ENCODE peak calls at places on chromosome 15, in eight cellular contexts. One of them, this sample, is unnamed.

GRCh38 chr15:67927501-67928156 is 87.8 kb upstream of the RNU6-1 start:
- DNase-seq in uterus: peak; percentile 76
- DNase-seq in breast epithelium: no peak
- DNase-seq in adrenal gland: peak; percentile 60
- DNase-seq in H54: peak; percentile 35
- DNase-seq in body of pancreas: peak; percentile 85
- DNase-seq in HCT116: no peak
- DNase-seq in ovary: peak; percentile 87
- DNase-seq in this sample: no peak

GRCh38 chr15:94346272-94346671 is 114.9 kb downstream of the MCTP2 start:
- DNase-seq in H54: no peak
- DNase-seq in ovary: no peak
- DNase-seq in breast epithelium: no peak
- DNase-seq in body of pancreas: no peak
- DNase-seq in uterus: no peak
- DNase-seq in adrenal gland: no peak
- DNase-seq in HCT116: no peak
- DNase-seq in this sample: no peak

GRCh38 chr15:51775967-51776816 is 24.8 kb downstream of the TMOD2 start:
- DNase-seq in body of pancreas: peak; percentile 62
- DNase-seq in breast epithelium: no peak
- DNase-seq in HCT116: peak; percentile 41
- DNase-seq in H54: no peak
- DNase-seq in adrenal gland: peak; percentile 48
- DNase-seq in ovary: peak; percentile 38
- DNase-seq in uterus: peak; percentile 54
- DNase-seq in this sample: peak; percentile 74

GRCh38 chr15:87777054-87777498 is 479.5 kb downstream of the NTRK3 start:
- DNase-seq in breast epithelium: no peak
- DNase-seq in HCT116: no peak
- DNase-seq in body of pancreas: peak; percentile 11
- DNase-seq in uterus: no peak
- DNase-seq in H54: peak; percentile 20
- DNase-seq in ovary: no peak
- DNase-seq in adrenal gland: peak; percentile 21
- DNase-seq in this sample: no peak

GRCh38 chr15:97319316-97319715 is 641.2 kb upstream of the ARRDC4 start:
- DNase-seq in breast epithelium: no peak
- DNase-seq in HCT116: no peak
- DNase-seq in adrenal gland: no peak
- DNase-seq in uterus: no peak
- DNase-seq in ovary: no peak
- DNase-seq in H54: no peak
- DNase-seq in body of pancreas: no peak
- DNase-seq in this sample: no peak

GRCh38 chr15:89132611-89133242 is 44.5 kb downstream of the ABHD2 start:
- DNase-seq in H54: no peak
- DNase-seq in uterus: peak; percentile 50
- DNase-seq in ovary: no peak
- DNase-seq in body of pancreas: no peak
- DNase-seq in HCT116: no peak
- DNase-seq in breast epithelium: no peak
- DNase-seq in adrenal gland: peak; percentile 59
- DNase-seq in this sample: no peak

GRCh38 chr15:64060716-64061115 is 14.4 kb upstream of the DAPK2 start:
- DNase-seq in ovary: no peak
- DNase-seq in HCT116: no peak
- DNase-seq in body of pancreas: no peak
- DNase-seq in adrenal gland: no peak
- DNase-seq in uterus: no peak
- DNase-seq in H54: no peak
- DNase-seq in breast epithelium: no peak
- DNase-seq in this sample: no peak

GRCh38 chr15:90871097-90871715 is 2.8 kb downstream of the FURIN start:
- DNase-seq in breast epithelium: no peak
- DNase-seq in uterus: peak; percentile 31
- DNase-seq in body of pancreas: peak; percentile 56
- DNase-seq in adrenal gland: no peak
- DNase-seq in H54: no peak
- DNase-seq in ovary: peak; percentile 68
- DNase-seq in HCT116: no peak
- DNase-seq in this sample: peak; percentile 69

GRCh38 chr15:96088592-96088991 is 241.9 kb upstream of the NR2F2 start:
- DNase-seq in body of pancreas: no peak
- DNase-seq in H54: no peak
- DNase-seq in ovary: no peak
- DNase-seq in breast epithelium: no peak
- DNase-seq in uterus: no peak
- DNase-seq in adrenal gland: no peak
- DNase-seq in HCT116: no peak
- DNase-seq in this sample: no peak

GRCh38 chr15:80778964-80779657 is at the start of gene CEMIP:
- DNase-seq in adrenal gland: peak; percentile 74
- DNase-seq in body of pancreas: peak; percentile 80
- DNase-seq in HCT116: peak; percentile 33
- DNase-seq in breast epithelium: peak; percentile 65
- DNase-seq in ovary: peak; percentile 91
- DNase-seq in H54: peak; percentile 76
- DNase-seq in uterus: peak; percentile 22
- DNase-seq in this sample: peak; percentile 36

GRCh38 chr15:84731774-84732173 is 15.8 kb upstream of the SEC11A start:
- DNase-seq in ovary: no peak
- DNase-seq in H54: no peak
- DNase-seq in breast epithelium: no peak
- DNase-seq in uterus: no peak
- DNase-seq in body of pancreas: no peak
- DNase-seq in adrenal gland: no peak
- DNase-seq in HCT116: no peak
- DNase-seq in this sample: no peak

GRCh38 chr15:84740691-84741090 is 7.7 kb upstream of the ZNF592 start:
- DNase-seq in HCT116: no peak
- DNase-seq in H54: no peak
- DNase-seq in body of pancreas: no peak
- DNase-seq in adrenal gland: no peak
- DNase-seq in ovary: no peak
- DNase-seq in uterus: no peak
- DNase-seq in breast epithelium: no peak
- DNase-seq in this sample: no peak

GRCh38 chr15:84737005-84737404 is 11.4 kb upstream of the ZNF592 start:
- DNase-seq in HCT116: no peak
- DNase-seq in ovary: no peak
- DNase-seq in body of pancreas: no peak
- DNase-seq in H54: no peak
- DNase-seq in adrenal gland: no peak
- DNase-seq in breast epithelium: no peak
- DNase-seq in uterus: no peak
- DNase-seq in this sample: no peak

GRCh38 chr15:84736375-84736774 is 12.0 kb upstream of the ZNF592 start:
- DNase-seq in body of pancreas: no peak
- DNase-seq in H54: no peak
- DNase-seq in breast epithelium: no peak
- DNase-seq in ovary: no peak
- DNase-seq in adrenal gland: no peak
- DNase-seq in uterus: no peak
- DNase-seq in HCT116: no peak
- DNase-seq in this sample: no peak

GRCh38 chr15:84734794-84735479 is 13.5 kb upstream of the ZNF592 start:
- DNase-seq in H54: peak; percentile 33
- DNase-seq in body of pancreas: peak; percentile 75
- DNase-seq in adrenal gland: peak; percentile 73
- DNase-seq in HCT116: peak; percentile 85
- DNase-seq in breast epithelium: peak; percentile 61
- DNase-seq in uterus: no peak
- DNase-seq in ovary: no peak
- DNase-seq in this sample: peak; percentile 74
- TF ChIP-seq POLR2A in H54: no peak
- TF ChIP-seq POLR2A in body of pancreas: peak; percentile 30
- TF ChIP-seq POLR2A in adrenal gland: peak; percentile 58
- TF ChIP-seq POLR2A in HCT116: peak; percentile 42
- TF ChIP-seq POLR2A in breast epithelium: no peak
- TF ChIP-seq POLR2A in uterus: no peak
- TF ChIP-seq POLR2A in ovary: no peak
- TF ChIP-seq POLR2A in this sample: peak; percentile 45

DNA sequence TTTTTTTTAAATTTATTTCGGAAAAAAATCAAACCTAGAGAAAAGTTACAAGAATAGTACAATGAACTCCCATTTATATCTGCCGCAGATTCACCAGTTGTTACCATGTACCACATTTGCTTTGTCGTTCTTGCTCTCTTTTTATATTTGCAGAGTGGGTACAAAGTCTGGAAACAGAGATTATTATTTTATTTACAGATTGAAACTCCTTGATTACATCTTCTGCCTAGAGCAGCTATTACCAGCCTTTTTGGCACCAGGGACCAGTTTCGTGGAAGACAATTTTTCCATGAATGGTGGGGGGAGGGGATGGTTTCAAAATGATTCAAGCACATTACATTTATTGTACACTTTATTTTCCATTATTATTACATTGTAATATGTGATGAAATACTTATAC is 8.3 kb downstream of the MEF2A start:
- DNase-seq in adrenal gland: no peak
- DNase-seq in HCT116: no peak
- DNase-seq in body of pancreas: no peak
- DNase-seq in ovary: no peak
- DNase-seq in breast epithelium: no peak
- DNase-seq in H54: no peak
- DNase-seq in uterus: no peak
- DNase-seq in this sample: no peak
- TF ChIP-seq POLR2A in adrenal gland: no peak
- TF ChIP-seq POLR2A in HCT116: no peak
- TF ChIP-seq POLR2A in body of pancreas: no peak
- TF ChIP-seq POLR2A in ovary: no peak
- TF ChIP-seq POLR2A in breast epithelium: no peak
- TF ChIP-seq POLR2A in H54: no peak
- TF ChIP-seq POLR2A in uterus: no peak
- TF ChIP-seq POLR2A in this sample: no peak

GRCh38 chr15:76753131-76753530 is 152.0 kb downstream of the SCAPER start:
- DNase-seq in adrenal gland: no peak
- DNase-seq in breast epithelium: no peak
- DNase-seq in HCT116: no peak
- DNase-seq in ovary: no peak
- DNase-seq in uterus: no peak
- DNase-seq in body of pancreas: no peak
- DNase-seq in H54: no peak
- DNase-seq in this sample: no peak

GRCh38 chr15:76752549-76752948 is 152.6 kb downstream of the SCAPER start:
- DNase-seq in ovary: no peak
- DNase-seq in breast epithelium: no peak
- DNase-seq in body of pancreas: no peak
- DNase-seq in uterus: no peak
- DNase-seq in H54: no peak
- DNase-seq in HCT116: no peak
- DNase-seq in adrenal gland: no peak
- DNase-seq in this sample: no peak

GRCh38 chr15:76756371-76756770 is 148.8 kb downstream of the SCAPER start:
- DNase-seq in H54: no peak
- DNase-seq in uterus: no peak
- DNase-seq in breast epithelium: no peak
- DNase-seq in body of pancreas: no peak
- DNase-seq in ovary: no peak
- DNase-seq in HCT116: no peak
- DNase-seq in adrenal gland: no peak
- DNase-seq in this sample: no peak

GRCh38 chr15:76753771-76754170 is 151.4 kb downstream of the SCAPER start:
- DNase-seq in uterus: no peak
- DNase-seq in breast epithelium: no peak
- DNase-seq in body of pancreas: no peak
- DNase-seq in H54: no peak
- DNase-seq in ovary: no peak
- DNase-seq in adrenal gland: no peak
- DNase-seq in HCT116: no peak
- DNase-seq in this sample: no peak
- TF ChIP-seq POLR2A in uterus: no peak
- TF ChIP-seq POLR2A in breast epithelium: no peak
- TF ChIP-seq POLR2A in body of pancreas: no peak
- TF ChIP-seq POLR2A in H54: no peak
- TF ChIP-seq POLR2A in ovary: no peak
- TF ChIP-seq POLR2A in adrenal gland: no peak
- TF ChIP-seq POLR2A in HCT116: no peak
- TF ChIP-seq POLR2A in this sample: no peak

GRCh38 chr15:72231066-72231846 is at the start of gene PKM:
- DNase-seq in breast epithelium: peak; percentile 96
- DNase-seq in uterus: peak; percentile 96
- DNase-seq in ovary: peak; percentile 94
- DNase-seq in body of pancreas: peak; percentile 98
- DNase-seq in adrenal gland: peak; percentile 97
- DNase-seq in HCT116: peak; percentile 99
- DNase-seq in H54: peak; percentile 50
- DNase-seq in this sample: peak; percentile 66

GRCh38 chr15:72229076-72229946 is 1.7 kb downstream of the PKM start:
- DNase-seq in body of pancreas: no peak
- DNase-seq in uterus: peak; percentile 40
- DNase-seq in ovary: no peak
- DNase-seq in adrenal gland: no peak
- DNase-seq in H54: no peak
- DNase-seq in breast epithelium: no peak
- DNase-seq in HCT116: no peak
- DNase-seq in this sample: no peak

GRCh38 chr15:72231847-72232461 is 964 bp upstream of the PKM start:
- DNase-seq in breast epithelium: no peak
- DNase-seq in HCT116: no peak
- DNase-seq in uterus: peak; percentile 43
- DNase-seq in adrenal gland: peak; percentile 86
- DNase-seq in ovary: no peak
- DNase-seq in body of pancreas: peak; percentile 54
- DNase-seq in H54: peak; percentile 55
- DNase-seq in this sample: peak; percentile 87

GRCh38 chr15:72229947-72230196 is 1.1 kb downstream of the PKM start:
- DNase-seq in breast epithelium: no peak
- DNase-seq in adrenal gland: no peak
- DNase-seq in H54: no peak
- DNase-seq in HCT116: no peak
- DNase-seq in ovary: no peak
- DNase-seq in body of pancreas: no peak
- DNase-seq in uterus: no peak
- DNase-seq in this sample: no peak

DNA sequence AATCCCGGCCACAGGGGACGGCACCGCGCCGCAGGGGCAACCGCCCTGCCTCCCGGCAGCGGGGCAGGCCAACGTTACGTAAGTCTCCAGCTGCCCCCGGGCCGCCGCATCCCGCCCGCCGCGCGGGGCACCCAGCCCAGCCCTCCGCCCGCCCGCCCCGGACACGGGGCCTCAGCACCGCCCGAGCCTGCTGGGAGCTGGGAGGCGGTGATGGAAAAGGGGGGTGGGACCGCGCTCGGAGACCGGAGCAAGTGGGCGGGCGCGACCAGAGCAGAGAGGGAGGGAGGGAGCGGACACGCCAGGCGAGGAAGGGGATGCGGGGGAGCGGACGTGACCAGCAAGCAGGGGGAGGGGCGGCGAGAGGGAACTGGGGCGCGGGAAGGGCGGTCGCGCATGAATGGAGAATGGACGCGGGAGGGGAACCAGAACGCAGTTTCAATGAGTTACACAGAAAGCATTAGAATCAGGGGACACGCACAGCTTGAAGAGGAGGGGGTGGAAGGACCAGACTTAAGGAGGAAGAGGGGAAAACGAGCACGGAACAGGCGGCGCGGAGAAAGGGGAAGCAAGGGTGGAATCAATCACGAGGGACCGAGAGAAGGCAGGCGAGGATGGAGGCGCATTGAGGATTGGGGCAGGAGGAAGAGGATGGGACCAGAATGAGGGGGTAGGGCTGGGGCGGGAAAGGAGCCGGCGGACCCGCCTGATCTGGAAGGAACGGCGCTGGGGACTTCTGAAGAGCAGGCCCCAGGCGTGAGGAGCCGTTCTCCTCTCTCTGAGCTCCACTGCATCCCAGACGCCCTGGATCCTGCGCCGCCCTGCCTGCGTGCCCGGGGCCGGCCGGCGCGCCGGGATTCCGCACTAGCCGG is 559 bp downstream of the PKM start:
- DNase-seq in ovary: peak; percentile 93
- DNase-seq in adrenal gland: peak; percentile 94
- DNase-seq in HCT116: no peak
- DNase-seq in body of pancreas: peak; percentile 84
- DNase-seq in uterus: peak; percentile 94
- DNase-seq in breast epithelium: peak; percentile 87
- DNase-seq in H54: no peak
- DNase-seq in this sample: no peak
- TF ChIP-seq POLR2A in ovary: peak; percentile 61
- TF ChIP-seq POLR2A in adrenal gland: peak; percentile 82
- TF ChIP-seq POLR2A in HCT116: no peak
- TF ChIP-seq POLR2A in body of pancreas: no peak
- TF ChIP-seq POLR2A in uterus: peak; percentile 81
- TF ChIP-seq POLR2A in breast epithelium: peak; percentile 31
- TF ChIP-seq POLR2A in H54: peak; percentile 45
- TF ChIP-seq POLR2A in this sample: no peak